ENCODE peak calls at places on chromosomes 4 and X, in four cellular contexts. Y is PC-3, Q is stomach, W is fibroblast of lung. I is an unnamed sample.

GRCh38 chrX:154296731-154297130 is 1.1 kb downstream of the TKTL1 start:
- DNase-seq in Y (no peak), Q (no peak), W (no peak), I (no peak)

GRCh38 chrX:50343917-50344316 is 126.7 kb downstream of the DGKK start:
- DNase-seq in Y (no peak), Q (no peak), W (no peak), I (peak; percentile 0)

GRCh38 chr4:14783011-14783877 is 219.0 kb upstream of the CPEB2 start:
- DNase-seq in Y (peak; percentile 89), Q (no peak), W (peak; percentile 63), I (peak; percentile 97)

GRCh38 chr4:5098176-5098575 is 46.9 kb downstream of the STK32B start:
- DNase-seq in Y (no peak), Q (no peak), W (no peak), I (no peak)

GRCh38 chr4:62881901-62882300 is 1527.3 kb downstream of the TECRL start:
- DNase-seq in Y (peak; percentile 85), Q (no peak), W (peak; percentile 54), I (peak; percentile 0)

GRCh38 chr4:157217708-157218107 is 2.8 kb upstream of the GRIA2 start:
- DNase-seq in Y (peak; percentile 64), Q (no peak), W (peak; percentile 15), I (peak; percentile 44)

GRCh38 chr4:38805530-38806145 is 1.0 kb upstream of the TLR1 start:
- DNase-seq in Y (no peak), Q (no peak), W (peak; percentile 10), I (no peak)

GRCh38 chr4:89609756-89610155 is 227.2 kb downstream of the SNCA start:
- DNase-seq in Y (no peak), Q (no peak), W (no peak), I (no peak)

GRCh38 chr4:186759990-186760389 is 36.3 kb upstream of the FAT1 start:
- DNase-seq in Y (no peak), Q (no peak), W (no peak), I (peak; percentile 38)

DNA sequence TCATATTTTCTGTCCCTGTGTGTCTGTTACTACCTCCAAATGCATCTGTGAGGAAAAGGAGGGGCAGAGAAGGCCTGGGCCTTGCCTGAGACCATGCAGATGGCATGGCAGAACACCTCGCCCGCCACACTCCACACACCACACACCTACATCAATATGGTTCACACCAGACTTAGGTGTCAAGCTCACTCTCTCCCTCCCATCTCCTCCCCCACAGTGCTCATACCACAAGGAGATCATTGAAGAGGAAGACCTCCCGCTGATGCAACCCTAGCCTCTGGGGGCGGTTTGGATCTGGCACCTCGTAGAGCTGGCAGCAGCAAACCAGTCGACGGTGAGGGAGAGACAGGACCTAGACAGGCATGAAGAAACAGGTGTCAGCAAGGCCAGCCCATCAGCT is 16.6 kb upstream of the KDM5C start:
- DNase-seq in Y (no peak), Q (no peak), W (no peak), I (no peak)
- H3K4me3 ChIP-seq in Y (no peak overlapping the region), Q (no peak overlapping the region), W (no peak overlapping the region), I (no peak overlapping the region)

GRCh38 chr4:153347117-153347516 is 2.6 kb downstream of the MND1 start:
- DNase-seq in Y (no peak), Q (no peak), W (no peak), I (no peak)

GRCh38 chr4:153346031-153346430 is 1.5 kb downstream of the MND1 start:
- DNase-seq in Y (no peak), Q (no peak), W (no peak), I (no peak)

GRCh38 chr4:153344131-153345010 is at the start of gene MND1:
- DNase-seq in Y (peak; percentile 81), Q (peak; percentile 79), W (peak; percentile 72), I (peak; percentile 82)

GRCh38 chr4:153346563-153346962 is 2.1 kb downstream of the MND1 start:
- DNase-seq in Y (no peak), Q (no peak), W (no peak), I (no peak)

DNA sequence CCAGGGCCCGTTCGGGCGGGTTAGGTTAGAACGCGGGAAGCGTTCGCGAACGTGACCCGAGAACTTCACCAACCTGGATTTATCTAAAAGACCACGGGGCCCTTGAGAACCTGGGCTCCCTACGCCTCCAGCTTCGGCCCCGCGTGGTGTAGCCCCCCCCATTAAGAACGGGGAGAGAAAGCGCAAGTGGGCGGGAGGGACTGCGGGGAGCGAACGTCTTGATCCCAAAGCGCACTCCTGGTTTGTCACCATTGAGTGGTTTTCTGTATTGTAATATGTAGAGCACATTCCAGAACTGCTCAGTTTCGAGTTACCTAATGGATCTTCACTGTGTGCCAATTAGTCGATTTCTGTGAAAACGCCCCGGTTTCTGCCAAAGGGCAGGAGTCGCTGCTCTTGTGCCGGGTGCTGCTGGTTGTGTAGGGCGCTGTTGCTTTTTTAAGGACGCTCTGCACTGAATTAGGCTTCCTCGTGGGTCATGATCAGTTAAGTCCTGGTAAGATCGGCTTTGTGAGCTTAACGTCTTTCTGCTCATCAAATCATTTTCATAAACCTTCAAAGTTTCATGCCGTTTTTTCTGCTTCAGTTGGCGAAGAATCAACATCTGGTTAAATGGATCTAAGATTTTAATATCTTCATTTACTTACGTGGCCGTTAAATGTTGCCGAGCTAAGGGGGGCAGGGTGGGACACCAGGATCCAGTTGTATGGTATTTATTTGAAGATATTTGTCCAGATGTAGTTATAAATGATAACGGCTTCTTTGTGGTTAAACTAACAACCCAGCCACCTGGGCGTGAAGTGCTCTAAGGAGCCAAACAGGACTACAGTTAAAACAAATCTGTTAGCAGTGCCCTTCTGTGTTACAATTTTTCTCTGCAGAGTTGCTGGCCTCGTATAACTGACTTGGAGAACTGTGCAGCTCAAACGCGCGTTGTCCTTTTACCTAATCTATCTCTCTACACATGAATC is 808 bp downstream of the MND1 start:
- DNase-seq in Y (peak; percentile 50), Q (no peak), W (peak; percentile 61), I (peak; percentile 57)
- TF ChIP-seq CTCF in Y (no peak), Q (no peak), W (no peak), I (peak; percentile 10)

GRCh38 chr4:128221556-128221955 is 66.1 kb downstream of the PGRMC2 start:
- DNase-seq in Y (no peak), Q (no peak), W (peak; percentile 79), I (no peak)

GRCh38 chr4:128225148-128225547 is 62.5 kb downstream of the PGRMC2 start:
- DNase-seq in Y (peak; percentile 27), Q (no peak), W (peak; percentile 92), I (no peak)

GRCh38 chr4:128220286-128221235 is 67.1 kb downstream of the PGRMC2 start:
- DNase-seq in Y (peak; percentile 63), Q (no peak), W (peak; percentile 88), I (peak; percentile 66)
- H3K4me3 ChIP-seq in Y (no peak overlapping the region), Q (no peak overlapping the region), W (no peak overlapping the region), I (no peak overlapping the region)

GRCh38 chr4:77819836-77820679 is 890 bp upstream of the CNOT6L start:
- DNase-seq in Y (peak; percentile 80), Q (peak; percentile 95), W (peak; percentile 77), I (peak; percentile 93)
- TF ChIP-seq CTCF in Y (no peak), Q (no peak), W (no peak), I (peak; percentile 5)

DNA sequence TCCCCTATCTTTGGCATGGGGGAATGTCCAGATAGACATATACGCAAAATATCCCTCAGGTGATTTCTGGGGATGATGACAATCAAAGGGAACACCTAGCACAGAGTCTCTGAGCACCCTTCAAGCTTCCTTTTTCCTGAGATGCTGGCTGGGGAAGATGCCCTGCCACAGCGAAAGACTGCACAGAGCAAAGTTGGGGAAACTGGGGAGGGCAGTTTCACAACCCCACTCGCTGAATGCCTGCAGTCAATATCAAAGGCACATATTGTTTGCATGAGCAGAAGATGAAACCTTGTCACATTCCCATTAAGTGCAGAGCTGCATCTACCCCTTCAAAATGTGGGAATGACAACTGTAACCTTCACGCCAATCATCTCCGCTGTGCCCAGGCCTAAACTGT is 2.6 kb downstream of the GPC4 start:
- DNase-seq in Y (no peak), Q (no peak), W (no peak), I (no peak)
- H3K4me3 ChIP-seq in Y (no peak overlapping the region), Q (peak overlapping the region; percentile 63), W (no peak overlapping the region), I (no peak overlapping the region)

GRCh38 chrX:46803140-46803539 is 33.7 kb upstream of the RP2 start:
- DNase-seq in Y (peak; percentile 46), Q (no peak), W (no peak), I (peak; percentile 26)
- TF ChIP-seq CTCF in Y (peak; percentile 62), Q (no peak), W (no peak), I (peak; percentile 27)

I was measured in epithelial cell of esophagus.